ENCODE peak calls at places on chromosome 20, in nine cellular contexts. C is skeletal muscle cell; Z is adipocyte; B is CD4-positive, CD25-positive, alpha-beta regulatory T cell; W is H7; G is brain microvascular endothelial cell; V is GM23338; P is mesenchymal stem cell; Q is HAP-1. T is an unnamed sample.

GRCh38 chr20:59064214-59064722 is 21.7 kb upstream of the PRELID3B start:
- DNase-seq in C (no peak), Z (no peak), B (no peak), W (no peak), G (no peak), V (no peak), P (no peak), Q (peak), T (no peak)

GRCh38 chr20:53914091-53914860 is 156.1 kb downstream of the BCAS1 start:
- DNase-seq in C (no peak), Z (peak), B (no peak), W (no peak), G (no peak), V (no peak), P (peak), Q (peak), T (no peak)

GRCh38 chr20:61934716-61935530 is 130.8 kb downstream of the TAF4 start:
- DNase-seq in C (peak), Z (no peak), B (no peak), W (peak), G (no peak), V (no peak), P (no peak), Q (no peak), T (no peak)

GRCh38 chr20:11850901-11851300 is 66.8 kb upstream of the BTBD3 start:
- DNase-seq in C (peak), Z (peak), B (no peak), W (no peak), G (peak), V (no peak), P (peak), Q (no peak), T (no peak)

GRCh38 chr20:12153616-12154015 is 235.9 kb downstream of the BTBD3 start:
- DNase-seq in C (no peak), Z (no peak), B (no peak), W (no peak), G (no peak), V (no peak), P (peak), Q (no peak), T (no peak)

GRCh38 chr20:4113546-4113945 is 98.2 kb upstream of the RNF24 start:
- DNase-seq in C (no peak), Z (no peak), B (no peak), W (no peak), G (no peak), V (no peak), P (no peak), Q (no peak), T (no peak)

GRCh38 chr20:49668181-49668877 is 45.3 kb downstream of the B4GALT5 start:
- DNase-seq in C (no peak), Z (no peak), B (peak), W (no peak), G (no peak), V (no peak), P (no peak), Q (no peak), T (no peak)

GRCh38 chr20:3420211-3420707 is 12.8 kb upstream of the DNAAF9 start:
- DNase-seq in C (peak), Z (peak), B (peak), W (no peak), G (peak), V (no peak), P (peak), Q (peak), T (no peak)

GRCh38 chr20:1108437-1108920 is 9.9 kb upstream of the PSMF1 start:
- DNase-seq in C (no peak), Z (peak), B (peak), W (peak), G (peak), V (peak), P (peak), Q (peak), T (no peak)

GRCh38 chr20:47782920-47783552 is 2.2 kb downstream of the SULF2 start:
- DNase-seq in C (no peak), Z (no peak), B (no peak), W (no peak), G (no peak), V (no peak), P (no peak), Q (no peak), T (no peak)

DNA sequence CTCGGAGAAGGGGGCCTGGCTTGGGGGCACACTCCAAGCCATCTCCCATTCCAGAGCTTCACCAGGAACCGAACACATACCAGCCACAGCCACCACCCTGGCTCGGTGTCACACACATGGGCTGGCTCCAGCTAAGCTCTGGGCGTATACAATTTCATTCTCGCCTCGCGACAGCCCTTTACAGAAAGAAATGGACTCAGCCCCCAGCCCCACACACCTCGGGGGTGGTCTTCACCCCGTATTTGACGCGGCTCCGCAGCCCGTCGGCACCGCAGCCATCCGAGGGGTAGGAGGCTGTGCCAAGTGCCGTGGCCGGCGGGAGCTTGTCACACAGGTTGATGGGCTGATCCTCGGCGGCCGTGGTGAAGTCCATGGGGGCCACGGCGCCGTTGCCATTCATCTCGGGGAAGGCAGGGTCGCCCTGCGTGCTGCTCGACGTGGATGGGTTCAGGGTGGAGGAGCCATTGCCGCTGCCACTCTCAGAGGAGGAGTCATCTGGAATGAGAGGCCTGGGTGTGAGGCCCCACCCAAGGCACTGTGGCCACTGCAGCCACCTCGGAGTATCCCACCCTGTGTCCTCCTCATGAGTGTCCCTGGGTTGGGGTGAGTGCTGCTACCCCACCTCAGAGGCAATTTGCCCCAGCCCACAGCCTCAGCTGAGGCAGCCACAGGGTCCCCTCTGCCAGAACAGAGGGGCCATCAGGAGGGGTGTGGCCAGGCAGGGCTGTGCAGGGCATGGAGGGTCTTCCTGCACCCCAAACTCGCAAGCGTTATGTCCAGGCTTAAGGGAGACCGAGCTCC is 98.0 kb downstream of the ASXL1 start:
- DNase-seq in C (no peak), Z (no peak), B (no peak), W (no peak), G (no peak), V (no peak), P (no peak), Q (no peak), T (no peak)
- H3K4me3 ChIP-seq in C (no peak), Z (no peak), B (no peak), W (no peak), G (no peak), V (peak), P (no peak), Q (no peak), T (no peak)

DNA sequence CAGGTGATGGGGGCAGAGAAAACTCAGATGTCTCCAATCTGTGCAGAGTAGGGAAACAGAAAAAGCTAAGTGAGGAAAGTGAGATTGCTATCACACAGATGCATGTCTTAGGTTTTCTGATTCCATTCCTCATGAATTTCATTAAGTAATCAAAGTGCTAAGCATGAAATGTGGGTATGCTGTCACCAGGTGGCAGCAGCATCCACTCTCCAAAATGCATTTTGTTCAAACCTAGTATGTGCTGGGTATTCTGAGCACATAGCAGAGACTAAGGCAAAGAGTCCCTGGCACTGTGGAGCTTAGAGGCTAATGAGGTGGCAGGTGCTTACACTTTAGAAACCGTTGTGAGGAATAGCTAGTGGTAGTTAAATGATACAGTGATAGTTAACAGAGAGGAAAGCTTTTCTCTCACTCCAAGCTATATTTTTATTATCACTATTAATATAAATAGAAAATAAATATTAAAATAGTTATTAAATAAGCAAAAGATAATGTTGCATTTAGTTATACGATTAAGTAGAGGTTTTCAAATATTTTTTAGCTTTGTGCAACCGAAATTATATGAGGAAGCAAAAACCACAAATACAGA is 179.5 kb downstream of the CDH26 start:
- DNase-seq in C (no peak), Z (no peak), B (no peak), W (peak), G (peak), V (peak), P (no peak), Q (no peak), T (no peak)
- H3K4me3 ChIP-seq in C (no peak), Z (peak), B (peak), W (no peak), G (peak), V (no peak), P (no peak), Q (no peak), T (peak)

GRCh38 chr20:22684072-22684762 is 99.8 kb upstream of the FOXA2 start:
- DNase-seq in C (peak), Z (peak), B (no peak), W (peak), G (peak), V (peak), P (peak), Q (peak), T (peak)

GRCh38 chr20:22680031-22680740 is 95.8 kb upstream of the FOXA2 start:
- DNase-seq in C (no peak), Z (no peak), B (no peak), W (no peak), G (no peak), V (no peak), P (no peak), Q (no peak), T (no peak)

GRCh38 chr20:22679197-22679596 is 94.8 kb upstream of the FOXA2 start:
- DNase-seq in C (no peak), Z (no peak), B (no peak), W (no peak), G (no peak), V (no peak), P (no peak), Q (no peak), T (no peak)

GRCh38 chr20:22682381-22682780 is 98.0 kb upstream of the FOXA2 start:
- DNase-seq in C (no peak), Z (no peak), B (no peak), W (no peak), G (no peak), V (no peak), P (no peak), Q (no peak), T (no peak)

GRCh38 chr20:22681591-22682248 is 97.3 kb upstream of the FOXA2 start:
- DNase-seq in C (no peak), Z (no peak), B (no peak), W (no peak), G (no peak), V (no peak), P (no peak), Q (no peak), T (no peak)
- H3K4me3 ChIP-seq in C (no peak), Z (no peak), B (no peak), W (no peak), G (no peak), V (no peak), P (no peak), Q (no peak), T (no peak)

GRCh38 chr20:52747736-52748135 is 224.4 kb upstream of the TSHZ2 start:
- DNase-seq in C (no peak), Z (no peak), B (no peak), W (peak), G (no peak), V (peak), P (peak), Q (peak), T (no peak)
- H3K4me3 ChIP-seq in C (no peak), Z (peak), B (no peak), W (no peak), G (no peak), V (no peak), P (no peak), Q (no peak), T (no peak)

GRCh38 chr20:36572701-36573102 is 695 bp upstream of the TGIF2 start:
- DNase-seq in C (no peak), Z (no peak), B (peak), W (peak), G (peak), V (peak), P (peak), Q (peak), T (no peak)

GRCh38 chr20:36573798-36574277 is 441 bp downstream of the TGIF2 start:
- DNase-seq in C (no peak), Z (peak), B (no peak), W (no peak), G (no peak), V (no peak), P (peak), Q (peak), T (no peak)

GRCh38 chr20:36569847-36570429 is 3.5 kb upstream of the TGIF2 start:
- DNase-seq in C (no peak), Z (peak), B (no peak), W (no peak), G (peak), V (no peak), P (peak), Q (no peak), T (no peak)

GRCh38 chr20:36573103-36573797 is at the start of gene TGIF2:
- DNase-seq in C (peak), Z (peak), B (peak), W (peak), G (peak), V (peak), P (peak), Q (peak), T (no peak)

DNA sequence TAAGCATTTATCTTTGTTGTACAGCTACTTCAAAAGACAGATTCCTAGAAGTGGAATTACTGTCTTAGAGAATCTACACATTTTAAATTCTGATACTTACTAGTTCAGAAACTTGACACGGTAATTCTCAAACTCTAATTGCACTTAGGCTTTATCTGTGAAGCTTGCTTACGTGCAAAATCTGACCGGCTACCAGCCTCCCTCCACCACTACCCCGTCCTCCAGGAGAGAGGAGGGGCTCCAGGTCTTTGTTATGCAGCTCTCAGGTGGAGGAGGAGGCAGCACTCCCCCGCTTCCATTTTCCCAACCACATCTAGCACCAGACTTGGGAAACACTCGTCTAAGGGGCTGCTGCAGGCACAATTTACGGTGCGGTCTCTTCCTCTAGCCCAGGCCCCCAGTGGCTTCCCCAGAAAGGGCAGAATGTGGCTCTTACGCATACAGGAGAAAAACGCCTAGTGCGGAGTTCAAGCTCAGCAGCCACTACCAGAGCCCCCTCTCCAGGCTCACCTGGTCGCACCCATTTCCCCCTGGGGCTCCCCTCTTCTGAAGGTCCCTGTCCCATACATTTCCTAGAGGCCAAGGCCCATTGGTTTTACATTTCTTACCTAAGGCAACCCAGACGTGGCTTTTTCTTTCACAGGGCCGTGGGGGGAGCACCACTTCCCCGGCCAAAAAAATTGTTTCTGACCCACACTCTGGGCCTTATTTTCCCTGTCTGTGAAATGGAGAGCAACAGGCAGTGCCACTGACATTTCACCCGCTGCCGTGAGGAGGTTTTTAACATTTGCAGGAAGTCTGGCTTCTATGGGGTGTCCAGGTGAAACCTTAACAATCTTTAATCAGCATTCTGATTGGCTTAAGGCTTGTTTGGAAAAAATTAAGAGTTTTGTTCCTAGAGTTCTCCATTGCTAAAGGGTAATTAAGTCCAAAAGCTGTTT is 1.6 kb upstream of the TGIF2 start:
- DNase-seq in C (no peak), Z (no peak), B (no peak), W (peak), G (no peak), V (peak), P (peak), Q (peak), T (no peak)
- H3K4me3 ChIP-seq in C (no peak), Z (no peak), B (no peak), W (peak), G (no peak), V (peak), P (no peak), Q (peak), T (peak)

GRCh38 chr20:25548613-25549086 is 36.7 kb downstream of the NINL start:
- DNase-seq in C (no peak), Z (no peak), B (no peak), W (no peak), G (no peak), V (no peak), P (no peak), Q (no peak), T (no peak)
- H3K4me3 ChIP-seq in C (no peak), Z (no peak), B (no peak), W (no peak), G (no peak), V (no peak), P (no peak), Q (no peak), T (no peak)

GRCh38 chr20:10739134-10739533 is 65.3 kb upstream of the JAG1 start:
- DNase-seq in C (no peak), Z (no peak), B (no peak), W (no peak), G (no peak), V (no peak), P (no peak), Q (no peak), T (no peak)

GRCh38 chr20:10741060-10741459 is 67.3 kb upstream of the JAG1 start:
- DNase-seq in C (no peak), Z (peak), B (no peak), W (no peak), G (no peak), V (no peak), P (no peak), Q (no peak), T (no peak)

GRCh38 chr20:10735195-10735949 is 61.6 kb upstream of the JAG1 start:
- DNase-seq in C (no peak), Z (no peak), B (no peak), W (no peak), G (no peak), V (no peak), P (no peak), Q (no peak), T (no peak)

GRCh38 chr20:10739575-10739974 is 65.8 kb upstream of the JAG1 start:
- DNase-seq in C (no peak), Z (peak), B (no peak), W (no peak), G (no peak), V (no peak), P (no peak), Q (no peak), T (no peak)
- H3K4me3 ChIP-seq in C (no peak), Z (peak), B (no peak), W (no peak), G (peak), V (no peak), P (no peak), Q (no peak), T (no peak)

DNA sequence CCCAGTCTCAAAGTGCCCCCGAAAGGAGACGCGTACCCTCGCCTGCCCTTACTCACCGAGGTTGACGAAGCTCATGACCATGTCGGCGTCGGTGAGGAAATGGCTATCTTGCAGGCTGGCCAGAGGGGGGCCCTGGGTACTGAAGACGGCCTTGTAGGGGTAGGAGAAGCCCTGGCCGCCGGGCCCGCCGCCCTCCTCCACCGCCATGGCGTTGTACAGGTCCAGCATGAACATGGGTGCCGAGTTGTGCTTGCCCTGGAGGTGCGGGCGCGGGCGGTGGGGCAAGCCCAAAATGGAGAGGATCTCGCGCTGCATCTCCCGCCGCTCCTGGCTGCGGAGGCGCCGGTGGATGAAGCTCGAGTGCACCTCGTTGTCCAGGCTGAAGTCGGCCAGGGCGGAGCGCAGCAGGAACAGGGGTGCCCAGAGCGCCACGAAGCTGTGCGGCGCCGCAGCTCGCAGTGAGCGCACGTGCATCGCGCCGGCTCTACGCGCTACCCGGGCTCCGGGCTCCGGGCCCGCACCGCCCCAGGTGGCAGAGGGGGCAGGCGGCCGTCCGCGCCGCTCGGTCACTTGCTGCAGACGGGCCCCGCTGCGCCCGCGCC is 691 bp downstream of the BMP7 start:
- DNase-seq in C (no peak), Z (no peak), B (no peak), W (peak), G (no peak), V (peak), P (peak), Q (no peak), T (no peak)
- H3K4me3 ChIP-seq in C (no peak), Z (no peak), B (no peak), W (peak), G (no peak), V (peak), P (peak), Q (peak), T (peak)

GRCh38 chr20:63215101-63216040 is 560 bp downstream of the YTHDF1 start:
- DNase-seq in C (no peak), Z (peak), B (peak), W (peak), G (peak), V (peak), P (peak), Q (peak), T (no peak)

GRCh38 chr20:63218701-63219446 is 2.9 kb upstream of the YTHDF1 start:
- DNase-seq in C (no peak), Z (no peak), B (no peak), W (no peak), G (no peak), V (no peak), P (no peak), Q (no peak), T (no peak)

GRCh38 chr20:63217706-63218105 is 1.8 kb upstream of the YTHDF1 start:
- DNase-seq in C (no peak), Z (no peak), B (no peak), W (no peak), G (no peak), V (no peak), P (no peak), Q (no peak), T (no peak)

GRCh38 chr20:63216041-63216848 is at the start of gene YTHDF1:
- DNase-seq in C (peak), Z (peak), B (peak), W (peak), G (peak), V (peak), P (peak), Q (peak), T (peak)

GRCh38 chr20:63216849-63217471 is 1.0 kb upstream of the YTHDF1 start:
- DNase-seq in C (no peak), Z (no peak), B (no peak), W (peak), G (no peak), V (peak), P (no peak), Q (no peak), T (no peak)
- H3K4me3 ChIP-seq in C (peak), Z (peak), B (no peak), W (peak), G (peak), V (peak), P (no peak), Q (peak), T (peak)